ENCODE peak calls at places on chromosome 9, in six cellular contexts. S, B, Q, I, C and F are unnamed samples.

GRCh38 chr9:18253950-18254349 is 220.0 kb upstream of the ADAMTSL1 start:
- DNase-seq in S (no peak), B (no peak), Q (no peak), I (no peak), C (no peak), F (no peak)

GRCh38 chr9:35728041-35728971 is 3.7 kb downstream of the TLN1 start:
- DNase-seq in S (peak), B (no peak), Q (no peak), I (peak), C (peak), F (peak)

GRCh38 chr9:113868501-113868900 is 7.6 kb upstream of the ZNF618 start:
- DNase-seq in S (no peak), B (no peak), Q (no peak), I (no peak), C (no peak), F (no peak)

GRCh38 chr9:131361202-131361833 is 32.6 kb upstream of the PRRC2B start:
- DNase-seq in S (peak), B (no peak), Q (no peak), I (no peak), C (peak), F (no peak)

GRCh38 chr9:96856363-96857286 is 2.3 kb upstream of the ZNF782 start:
- DNase-seq in S (peak), B (no peak), Q (no peak), I (peak), C (peak), F (peak)

GRCh38 chr9:4038182-4038723 is 261.6 kb downstream of the GLIS3 start:
- DNase-seq in S (no peak), B (no peak), Q (no peak), I (peak), C (no peak), F (no peak)

GRCh38 chr9:79580065-79580464 is 8.3 kb downstream of the TLE4 start:
- DNase-seq in S (no peak), B (no peak), Q (no peak), I (no peak), C (no peak), F (no peak)

GRCh38 chr9:120868339-120868675 is 8.7 kb downstream of the PHF19 start:
- DNase-seq in S (no peak), B (no peak), Q (no peak), I (peak), C (no peak), F (no peak)

GRCh38 chr9:119005162-119005561 is 364.1 kb downstream of the BRINP1 start:
- DNase-seq in S (no peak), B (no peak), Q (no peak), I (no peak), C (no peak), F (no peak)

GRCh38 chr9:77021289-77021927 is 2.0 kb downstream of the FOXB2 start:
- DNase-seq in S (no peak), B (no peak), Q (no peak), I (no peak), C (peak), F (no peak)

GRCh38 chr9:104927912-104928740 is at the start of gene ABCA1:
- DNase-seq in S (peak), B (peak), Q (peak), I (peak), C (peak), F (peak)

GRCh38 chr9:94199776-94200175 is 59.3 kb upstream of the ZNF169 start:
- DNase-seq in S (no peak), B (no peak), Q (no peak), I (no peak), C (no peak), F (no peak)

GRCh38 chr9:133709716-133710571 is 28.2 kb downstream of the SARDH start:
- DNase-seq in S (no peak), B (no peak), Q (no peak), I (no peak), C (no peak), F (no peak)

GRCh38 chr9:135563039-135563476 is 1.5 kb downstream of the PAEP start:
- DNase-seq in S (no peak), B (no peak), Q (no peak), I (no peak), C (peak), F (peak)

GRCh38 chr9:6305954-6306563 is 22.1 kb upstream of the TPD52L3 start:
- DNase-seq in S (no peak), B (no peak), Q (peak), I (peak), C (peak), F (no peak)

GRCh38 chr9:97059661-97060060 is 20.7 kb upstream of the CTSV start:
- DNase-seq in S (no peak), B (no peak), Q (no peak), I (no peak), C (no peak), F (no peak)

GRCh38 chr9:119701651-119702050 is 332.4 kb upstream of the BRINP1 start:
- DNase-seq in S (no peak), B (no peak), Q (no peak), I (no peak), C (no peak), F (no peak)

GRCh38 chr9:134504106-134504385 is 137.6 kb upstream of the COL5A1 start:
- DNase-seq in S (no peak), B (peak), Q (no peak), I (no peak), C (no peak), F (no peak)

GRCh38 chr9:126127591-126127990 is 199.0 kb upstream of the MVB12B start:
- DNase-seq in S (no peak), B (peak), Q (no peak), I (no peak), C (no peak), F (no peak)

GRCh38 chr9:34169125-34169524 is 9.7 kb upstream of the UBAP1 start:
- DNase-seq in S (no peak), B (no peak), Q (no peak), I (no peak), C (no peak), F (no peak)
- TF ChIP-seq POLR2A in S (no peak), B (no peak), Q (no peak), I (no peak), C (no peak), F (no peak)

GRCh38 chr9:128107260-128107970 is 20.1 kb downstream of the PTGES2 start:
- DNase-seq in S (no peak), B (no peak), Q (no peak), I (no peak), C (no peak), F (peak)
- TF ChIP-seq POLR2A in S (no peak), B (no peak), Q (no peak), I (no peak), C (no peak), F (no peak)

GRCh38 chr9:92048924-92049625 is 66.1 kb downstream of the SPTLC1 start:
- DNase-seq in S (no peak), B (no peak), Q (no peak), I (peak), C (no peak), F (no peak)

GRCh38 chr9:92046676-92047075 is 68.5 kb downstream of the SPTLC1 start:
- DNase-seq in S (no peak), B (no peak), Q (no peak), I (peak), C (no peak), F (no peak)

GRCh38 chr9:92043002-92043401 is 72.2 kb downstream of the SPTLC1 start:
- DNase-seq in S (no peak), B (no peak), Q (no peak), I (no peak), C (no peak), F (no peak)

GRCh38 chr9:92044945-92045344 is 70.3 kb downstream of the SPTLC1 start:
- DNase-seq in S (no peak), B (no peak), Q (no peak), I (no peak), C (peak), F (no peak)

GRCh38 chr9:92047500-92047899 is 67.7 kb downstream of the SPTLC1 start:
- DNase-seq in S (no peak), B (no peak), Q (no peak), I (no peak), C (no peak), F (no peak)
- TF ChIP-seq POLR2A in S (no peak), B (no peak), Q (no peak), I (no peak), C (no peak), F (no peak)

GRCh38 chr9:95510610-95511231 is 6.0 kb downstream of the PTCH1 start:
- DNase-seq in S (peak), B (peak), Q (peak), I (peak), C (peak), F (peak)
- TF ChIP-seq POLR2A in S (peak), B (peak), Q (no peak), I (peak), C (peak), F (peak)

DNA sequence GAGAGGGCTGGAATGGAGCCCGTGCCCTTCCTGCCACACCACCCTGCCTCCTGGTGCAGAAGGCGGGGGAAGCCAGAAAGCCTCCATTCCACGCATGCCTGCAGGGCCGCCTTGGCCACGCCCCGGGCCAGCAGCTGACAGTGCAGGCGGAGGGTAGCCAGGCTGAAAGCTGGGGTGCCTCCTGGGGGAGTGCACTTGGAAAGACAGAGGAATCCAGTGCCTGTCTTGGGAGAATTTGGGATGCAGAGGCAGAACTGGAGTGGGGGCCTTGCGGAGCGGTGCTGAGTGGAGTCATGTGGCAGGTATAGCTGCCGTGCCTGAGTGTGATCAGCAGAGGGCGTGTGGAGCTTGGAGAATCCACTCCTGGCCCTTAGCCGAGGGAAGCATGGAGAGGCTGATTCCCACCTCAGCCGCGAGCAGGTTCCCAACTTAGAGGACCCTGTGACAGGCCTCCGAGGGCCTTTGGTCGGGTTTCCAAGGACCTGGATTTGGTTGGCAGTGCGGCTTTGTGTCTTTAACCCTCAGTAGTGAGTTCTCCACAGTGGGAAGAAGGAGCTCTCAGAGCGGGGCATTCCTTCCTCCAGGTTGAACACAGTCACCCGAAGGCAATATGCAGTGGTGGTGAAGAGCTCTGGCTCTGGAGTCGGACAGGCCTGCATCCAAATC is 9.1 kb upstream of the URM1 start:
- DNase-seq in S (peak), B (peak), Q (peak), I (peak), C (peak), F (peak)
- TF ChIP-seq POLR2A in S (no peak), B (no peak), Q (no peak), I (no peak), C (peak), F (no peak)